ENCODE peak calls at places on chromosome 15, in six cellular contexts. H is foreskin fibroblast, E is cortex of kidney, W is Ammon's horn, Z is SK-MEL-5, N is AG04450. Y is an unnamed sample.

GRCh38 chr15:68224546-68225250 is 4.8 kb downstream of the CLN6 start:
- DNase-seq in H (no peak), E (no peak), W (no peak), Z (no peak), N (no peak), Y (no peak)

GRCh38 chr15:33547876-33548275 is 237.1 kb downstream of the RYR3 start:
- DNase-seq in H (peak), E (no peak), W (no peak), Z (peak), N (peak), Y (no peak)

GRCh38 chr15:92375057-92375456 is 18.6 kb upstream of the ST8SIA2 start:
- DNase-seq in H (no peak), E (no peak), W (no peak), Z (no peak), N (no peak), Y (no peak)

GRCh38 chr15:38868326-38869114 is 303.9 kb upstream of the RASGRP1 start:
- DNase-seq in H (peak), E (no peak), W (no peak), Z (peak), N (peak), Y (peak)

GRCh38 chr15:52496776-52497470 is 31.8 kb downstream of the MYO5A start:
- DNase-seq in H (peak), E (no peak), W (no peak), Z (no peak), N (no peak), Y (no peak)

GRCh38 chr15:50764331-50765201 is 940 bp downstream of the SPPL2A start:
- DNase-seq in H (no peak), E (no peak), W (peak), Z (no peak), N (no peak), Y (no peak)

GRCh38 chr15:78047631-78048409 is 29.7 kb downstream of the TBC1D2B start:
- DNase-seq in H (no peak), E (no peak), W (no peak), Z (no peak), N (no peak), Y (no peak)

GRCh38 chr15:74906193-74906449 is 530 bp downstream of the FAM219B start:
- DNase-seq in H (no peak), E (no peak), W (peak), Z (peak), N (no peak), Y (no peak)

GRCh38 chr15:50275091-50275490 is 9.6 kb upstream of the HDC start:
- DNase-seq in H (no peak), E (no peak), W (no peak), Z (no peak), N (no peak), Y (no peak)

GRCh38 chr15:57464480-57464879 is 88.2 kb downstream of the CGNL1 start:
- DNase-seq in H (no peak), E (no peak), W (no peak), Z (no peak), N (no peak), Y (no peak)

GRCh38 chr15:42737529-42738328 is 801 bp upstream of the CDAN1 start:
- DNase-seq in H (no peak), E (no peak), W (no peak), Z (peak), N (no peak), Y (no peak)

GRCh38 chr15:59691194-59691805 is 2.2 kb upstream of the BNIP2 start:
- DNase-seq in H (peak), E (no peak), W (peak), Z (peak), N (no peak), Y (no peak)

Y was measured in brain pericyte.